ENCODE peak calls at places on chromosomes 12 and 14, in eight cellular contexts. One of them, this sample, is unnamed.

GRCh38 chr12:84183576-84183975 is 729.0 kb downstream of the SLC6A15 start:
- DNase-seq in naive thymus-derived CD4-positive, alpha-beta T cell: no peak
- DNase-seq in CD8-positive, alpha-beta T cell: no peak
- DNase-seq in colonic mucosa: no peak
- DNase-seq in fibroblast of lung: no peak
- DNase-seq in psoas muscle: no peak
- DNase-seq in pulmonary artery endothelial cell: no peak
- DNase-seq in RPMI8226: no peak
- DNase-seq in this sample: no peak

GRCh38 chr14:68607081-68607851 is 185.6 kb downstream of the ZFP36L1 start:
- DNase-seq in CD8-positive, alpha-beta T cell: no peak
- DNase-seq in fibroblast of lung: peak; percentile 33
- DNase-seq in naive thymus-derived CD4-positive, alpha-beta T cell: no peak
- DNase-seq in psoas muscle: no peak
- DNase-seq in colonic mucosa: peak; percentile 67
- DNase-seq in RPMI8226: no peak
- DNase-seq in pulmonary artery endothelial cell: no peak
- DNase-seq in this sample: peak; percentile 85

GRCh38 chr14:87332001-87332400 is 661.0 kb downstream of the GALC start:
- DNase-seq in RPMI8226: no peak
- DNase-seq in CD8-positive, alpha-beta T cell: no peak
- DNase-seq in naive thymus-derived CD4-positive, alpha-beta T cell: no peak
- DNase-seq in fibroblast of lung: peak; percentile 80
- DNase-seq in pulmonary artery endothelial cell: no peak
- DNase-seq in psoas muscle: no peak
- DNase-seq in colonic mucosa: no peak
- DNase-seq in this sample: no peak

GRCh38 chr12:47686645-47687240 is 19.1 kb downstream of the RPAP3 start:
- DNase-seq in psoas muscle: no peak
- DNase-seq in colonic mucosa: no peak
- DNase-seq in fibroblast of lung: peak; percentile 45
- DNase-seq in RPMI8226: peak; percentile 28
- DNase-seq in naive thymus-derived CD4-positive, alpha-beta T cell: peak; percentile 29
- DNase-seq in pulmonary artery endothelial cell: peak; percentile 11
- DNase-seq in CD8-positive, alpha-beta T cell: no peak
- DNase-seq in this sample: no peak

GRCh38 chr12:94208433-94208921 is 60.1 kb downstream of the PLXNC1 start:
- DNase-seq in psoas muscle: no peak
- DNase-seq in pulmonary artery endothelial cell: no peak
- DNase-seq in fibroblast of lung: no peak
- DNase-seq in CD8-positive, alpha-beta T cell: no peak
- DNase-seq in RPMI8226: peak; percentile 67
- DNase-seq in naive thymus-derived CD4-positive, alpha-beta T cell: no peak
- DNase-seq in colonic mucosa: no peak
- DNase-seq in this sample: no peak

GRCh38 chr12:56115329-56115728 is 1.1 kb upstream of the RPL41 start:
- DNase-seq in pulmonary artery endothelial cell: no peak
- DNase-seq in naive thymus-derived CD4-positive, alpha-beta T cell: no peak
- DNase-seq in fibroblast of lung: peak; percentile 47
- DNase-seq in RPMI8226: no peak
- DNase-seq in CD8-positive, alpha-beta T cell: no peak
- DNase-seq in psoas muscle: peak; percentile 59
- DNase-seq in colonic mucosa: no peak
- DNase-seq in this sample: no peak

GRCh38 chr14:61218157-61218556 is 63.0 kb downstream of the TMEM30B start:
- DNase-seq in psoas muscle: no peak
- DNase-seq in RPMI8226: no peak
- DNase-seq in CD8-positive, alpha-beta T cell: no peak
- DNase-seq in colonic mucosa: no peak
- DNase-seq in naive thymus-derived CD4-positive, alpha-beta T cell: no peak
- DNase-seq in fibroblast of lung: no peak
- DNase-seq in pulmonary artery endothelial cell: no peak
- DNase-seq in this sample: no peak

GRCh38 chr14:105700622-105701288 is 174.4 kb downstream of the TMEM121 start:
- DNase-seq in fibroblast of lung: no peak
- DNase-seq in colonic mucosa: no peak
- DNase-seq in naive thymus-derived CD4-positive, alpha-beta T cell: no peak
- DNase-seq in CD8-positive, alpha-beta T cell: peak; percentile 19
- DNase-seq in psoas muscle: no peak
- DNase-seq in pulmonary artery endothelial cell: no peak
- DNase-seq in RPMI8226: peak; percentile 83
- DNase-seq in this sample: no peak

GRCh38 chr12:662541-663292 is 528 bp downstream of the NINJ2 start:
- DNase-seq in pulmonary artery endothelial cell: no peak
- DNase-seq in colonic mucosa: no peak
- DNase-seq in fibroblast of lung: peak; percentile 25
- DNase-seq in naive thymus-derived CD4-positive, alpha-beta T cell: no peak
- DNase-seq in RPMI8226: no peak
- DNase-seq in psoas muscle: no peak
- DNase-seq in CD8-positive, alpha-beta T cell: no peak
- DNase-seq in this sample: no peak

GRCh38 chr12:123107926-123108681 is 42.8 kb downstream of the PITPNM2 start:
- DNase-seq in naive thymus-derived CD4-positive, alpha-beta T cell: no peak
- DNase-seq in psoas muscle: no peak
- DNase-seq in fibroblast of lung: no peak
- DNase-seq in colonic mucosa: no peak
- DNase-seq in CD8-positive, alpha-beta T cell: no peak
- DNase-seq in pulmonary artery endothelial cell: no peak
- DNase-seq in RPMI8226: no peak
- DNase-seq in this sample: no peak

GRCh38 chr12:126706300-126706699 is 1560.7 kb upstream of the TMEM132C start:
- DNase-seq in colonic mucosa: no peak
- DNase-seq in psoas muscle: no peak
- DNase-seq in fibroblast of lung: no peak
- DNase-seq in RPMI8226: no peak
- DNase-seq in pulmonary artery endothelial cell: no peak
- DNase-seq in CD8-positive, alpha-beta T cell: no peak
- DNase-seq in naive thymus-derived CD4-positive, alpha-beta T cell: no peak
- DNase-seq in this sample: no peak

GRCh38 chr12:63396135-63396534 is 245.1 kb upstream of the AVPR1A start:
- DNase-seq in psoas muscle: no peak
- DNase-seq in fibroblast of lung: no peak
- DNase-seq in pulmonary artery endothelial cell: no peak
- DNase-seq in RPMI8226: no peak
- DNase-seq in CD8-positive, alpha-beta T cell: no peak
- DNase-seq in colonic mucosa: no peak
- DNase-seq in naive thymus-derived CD4-positive, alpha-beta T cell: no peak
- DNase-seq in this sample: no peak

GRCh38 chr14:23153891-23154796 is 29.3 kb downstream of the SLC7A8 start:
- DNase-seq in RPMI8226: no peak
- DNase-seq in naive thymus-derived CD4-positive, alpha-beta T cell: no peak
- DNase-seq in CD8-positive, alpha-beta T cell: no peak
- DNase-seq in colonic mucosa: peak; percentile 87
- DNase-seq in fibroblast of lung: peak; percentile 54
- DNase-seq in pulmonary artery endothelial cell: peak; percentile 19
- DNase-seq in psoas muscle: peak; percentile 98
- DNase-seq in this sample: no peak

GRCh38 chr12:122937622-122938091 is 28.6 kb downstream of the ABCB9 start:
- DNase-seq in psoas muscle: no peak
- DNase-seq in naive thymus-derived CD4-positive, alpha-beta T cell: no peak
- DNase-seq in fibroblast of lung: no peak
- DNase-seq in pulmonary artery endothelial cell: no peak
- DNase-seq in CD8-positive, alpha-beta T cell: no peak
- DNase-seq in colonic mucosa: no peak
- DNase-seq in RPMI8226: no peak
- DNase-seq in this sample: no peak

GRCh38 chr14:90510208-90510607 is 113.4 kb downstream of the CALM1 start:
- DNase-seq in RPMI8226: peak; percentile 63
- DNase-seq in colonic mucosa: peak; percentile 86
- DNase-seq in CD8-positive, alpha-beta T cell: no peak
- DNase-seq in naive thymus-derived CD4-positive, alpha-beta T cell: no peak
- DNase-seq in fibroblast of lung: no peak
- DNase-seq in pulmonary artery endothelial cell: no peak
- DNase-seq in psoas muscle: no peak
- DNase-seq in this sample: no peak

GRCh38 chr12:104482113-104482512 is 25.4 kb downstream of the CHST11 start:
- DNase-seq in CD8-positive, alpha-beta T cell: no peak
- DNase-seq in colonic mucosa: no peak
- DNase-seq in RPMI8226: no peak
- DNase-seq in pulmonary artery endothelial cell: no peak
- DNase-seq in naive thymus-derived CD4-positive, alpha-beta T cell: no peak
- DNase-seq in fibroblast of lung: no peak
- DNase-seq in psoas muscle: no peak
- DNase-seq in this sample: no peak

GRCh38 chr12:50088577-50089335 is 3.6 kb downstream of the SMARCD1 start:
- DNase-seq in psoas muscle: no peak
- DNase-seq in pulmonary artery endothelial cell: no peak
- DNase-seq in naive thymus-derived CD4-positive, alpha-beta T cell: peak; percentile 53
- DNase-seq in colonic mucosa: peak; percentile 81
- DNase-seq in RPMI8226: peak; percentile 80
- DNase-seq in CD8-positive, alpha-beta T cell: peak; percentile 63
- DNase-seq in fibroblast of lung: peak; percentile 36
- DNase-seq in this sample: peak; percentile 19

GRCh38 chr14:68297011-68297410 is 477.4 kb downstream of the RAD51B start:
- DNase-seq in pulmonary artery endothelial cell: no peak
- DNase-seq in fibroblast of lung: no peak
- DNase-seq in RPMI8226: no peak
- DNase-seq in CD8-positive, alpha-beta T cell: no peak
- DNase-seq in colonic mucosa: no peak
- DNase-seq in psoas muscle: no peak
- DNase-seq in naive thymus-derived CD4-positive, alpha-beta T cell: no peak
- DNase-seq in this sample: no peak

GRCh38 chr14:64707661-64708060 is 3.4 kb downstream of the PLEKHG3 start:
- DNase-seq in naive thymus-derived CD4-positive, alpha-beta T cell: no peak
- DNase-seq in CD8-positive, alpha-beta T cell: no peak
- DNase-seq in pulmonary artery endothelial cell: no peak
- DNase-seq in fibroblast of lung: peak; percentile 93
- DNase-seq in psoas muscle: no peak
- DNase-seq in colonic mucosa: no peak
- DNase-seq in RPMI8226: no peak
- DNase-seq in this sample: no peak

GRCh38 chr14:91947196-91948184 is at the start of gene FBLN5:
- DNase-seq in pulmonary artery endothelial cell: no peak
- DNase-seq in CD8-positive, alpha-beta T cell: peak; percentile 55
- DNase-seq in fibroblast of lung: peak; percentile 88
- DNase-seq in psoas muscle: peak; percentile 86
- DNase-seq in RPMI8226: no peak
- DNase-seq in naive thymus-derived CD4-positive, alpha-beta T cell: no peak
- DNase-seq in colonic mucosa: peak; percentile 38
- DNase-seq in this sample: no peak

This sample was measured in GDM1.